ENCODE peak calls at places on chromosomes 2 and 18, in seven cellular contexts. B is HCT116, G is SK-N-SH, V is H1, R is K562, A is HepG2, Z is GM12878. H is an unnamed sample.
A peak's percentile ranks its signal among the peaks of the same experiment; 100 is the strongest.

GRCh38 chr18:76951600-76952247 is 129.4 kb downstream of the ZNF236 start:
- DNase-seq in B (no peak), G (no peak), V (no peak), R (no peak), A (no peak), Z (no peak), H (no peak)

GRCh38 chr2:239181074-239181581 is 219.7 kb downstream of the HDAC4 start:
- DNase-seq in B (no peak), G (no peak), V (no peak), R (no peak), A (no peak), Z (no peak), H (no peak)

GRCh38 chr18:27862056-27862682 is 314.8 kb downstream of the CDH2 start:
- DNase-seq in B (no peak), G (peak; percentile 48), V (no peak), R (no peak), A (no peak), Z (no peak), H (no peak)

GRCh38 chr2:55550368-55551102 is 31.0 kb downstream of the CFAP36 start:
- DNase-seq in B (no peak), G (no peak), V (no peak), R (no peak), A (no peak), Z (no peak), H (no peak)

GRCh38 chr2:230956827-230957755 is 32.0 kb upstream of the GPR55 start:
- DNase-seq in B (peak; percentile 42), G (peak; percentile 84), V (no peak), R (peak; percentile 8), A (no peak), Z (peak; percentile 91), H (peak; percentile 35)

GRCh38 chr2:190277234-190278112 is 42.2 kb downstream of the HIBCH start:
- DNase-seq in B (peak; percentile 56), G (peak; percentile 6), V (no peak), R (peak; percentile 66), A (peak; percentile 32), Z (no peak), H (no peak)

GRCh38 chr2:237262838-237263771 is 150.9 kb downstream of the COL6A3 start:
- DNase-seq in B (no peak), G (no peak), V (no peak), R (no peak), A (no peak), Z (no peak), H (no peak)

GRCh38 chr2:8837795-8838140 is 355 bp upstream of the KIDINS220 start:
- DNase-seq in B (no peak), G (no peak), V (no peak), R (no peak), A (no peak), Z (no peak), H (no peak)

GRCh38 chr2:105895995-105896764 is 151.5 kb downstream of the NCK2 start:
- DNase-seq in B (no peak), G (no peak), V (no peak), R (no peak), A (no peak), Z (no peak), H (no peak)

GRCh38 chr2:23199115-23199918 is 185.7 kb upstream of the KLHL29 start:
- DNase-seq in B (peak; percentile 24), G (peak; percentile 34), V (no peak), R (peak; percentile 56), A (peak; percentile 26), Z (no peak), H (no peak)

GRCh38 chr2:226985227-226985946 is 149.5 kb downstream of the RHBDD1 start:
- DNase-seq in B (peak; percentile 56), G (peak; percentile 53), V (no peak), R (peak; percentile 65), A (peak; percentile 72), Z (peak; percentile 43), H (peak; percentile 66)

GRCh38 chr2:67600472-67600871 is 203.3 kb downstream of the ETAA1 start:
- DNase-seq in B (no peak), G (no peak), V (no peak), R (peak; percentile 39), A (no peak), Z (no peak), H (no peak)

GRCh38 chr2:57677296-57677695 is 369.3 kb upstream of the VRK2 start:
- DNase-seq in B (no peak), G (no peak), V (no peak), R (no peak), A (no peak), Z (no peak), H (no peak)

GRCh38 chr18:51137051-51137729 is 60.3 kb downstream of the MEX3C start:
- DNase-seq in B (no peak), G (no peak), V (no peak), R (no peak), A (no peak), Z (no peak), H (no peak)

GRCh38 chr2:153071090-153071489 is 352.7 kb downstream of the ARL6IP6 start:
- DNase-seq in B (no peak), G (no peak), V (no peak), R (no peak), A (no peak), Z (no peak), H (no peak)

GRCh38 chr2:59664946-59665345 is 888.5 kb downstream of the BCL11A start:
- DNase-seq in B (no peak), G (no peak), V (no peak), R (no peak), A (no peak), Z (no peak), H (no peak)

GRCh38 chr2:105179469-105180372 is 61.8 kb upstream of the GPR45 start:
- DNase-seq in B (peak; percentile 89), G (peak; percentile 28), V (no peak), R (peak; percentile 78), A (peak; percentile 51), Z (no peak), H (peak; percentile 88)

GRCh38 chr18:39599251-39599650 is 2033.7 kb upstream of the CELF4 start:
- DNase-seq in B (no peak), G (no peak), V (no peak), R (no peak), A (no peak), Z (no peak), H (no peak)

GRCh38 chr2:3479430-3480320 is 39.7 kb downstream of the ADI1 start:
- DNase-seq in B (no peak), G (no peak), V (no peak), R (no peak), A (no peak), Z (no peak), H (no peak)

GRCh38 chr18:8882632-8883408 is 177.5 kb downstream of the MTCL1 start:
- DNase-seq in B (peak; percentile 95), G (no peak), V (peak; percentile 27), R (peak; percentile 82), A (peak; percentile 21), Z (no peak), H (no peak)

GRCh38 chr2:177396630-177397460 is 4.3 kb downstream of the AGPS start:
- DNase-seq in B (no peak), G (no peak), V (no peak), R (no peak), A (peak; percentile 93), Z (no peak), H (peak; percentile 23)

GRCh38 chr2:190599073-190599472 is 49.8 kb upstream of the NAB1 start:
- DNase-seq in B (no peak), G (no peak), V (no peak), R (no peak), A (no peak), Z (no peak), H (no peak)

GRCh38 chr2:86293612-86294011 is 43.8 kb downstream of the REEP1 start:
- DNase-seq in B (no peak), G (no peak), V (no peak), R (no peak), A (no peak), Z (no peak), H (no peak)

GRCh38 chr18:57533399-57533884 is 53.1 kb downstream of the FECH start:
- DNase-seq in B (no peak), G (peak; percentile 40), V (no peak), R (no peak), A (peak; percentile 49), Z (no peak), H (no peak)

GRCh38 chr2:36373149-36373880 is 17.7 kb downstream of the CRIM1 start:
- DNase-seq in B (no peak), G (no peak), V (no peak), R (no peak), A (no peak), Z (no peak), H (no peak)

DNA sequence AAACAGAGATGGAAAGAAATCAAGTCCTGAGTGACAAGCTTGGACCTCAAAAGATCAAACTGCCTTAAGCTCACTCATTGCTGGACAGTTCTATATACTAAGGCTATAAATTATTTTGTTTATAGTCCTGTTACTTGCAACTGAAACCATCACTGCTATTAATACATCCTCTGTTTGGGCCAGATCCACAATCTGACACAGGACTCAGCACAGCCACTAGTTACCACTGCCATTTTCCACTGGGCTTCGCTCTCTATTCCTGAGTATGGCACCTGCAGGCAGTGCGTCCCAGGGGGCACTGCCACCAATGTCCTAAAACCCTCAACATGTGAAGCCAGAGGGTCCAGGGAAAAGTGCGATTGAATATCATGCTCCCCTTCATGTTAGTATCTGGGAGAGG is 52.3 kb downstream of the CYP26B1 start:
- DNase-seq in B (no peak), G (no peak), V (no peak), R (no peak), A (no peak), Z (no peak), H (no peak)
- TF ChIP-seq JUND in B (no peak), G (no peak), V (no peak), R (no peak), A (no peak), Z (no peak), H (no peak)

GRCh38 chr2:198157314-198157713 is 352.9 kb downstream of the PLCL1 start:
- DNase-seq in B (no peak), G (no peak), V (no peak), R (no peak), A (no peak), Z (no peak), H (no peak)
- TF ChIP-seq JUND in B (no peak), G (no peak), V (no peak), R (no peak), A (no peak), Z (no peak), H (no peak)

DNA sequence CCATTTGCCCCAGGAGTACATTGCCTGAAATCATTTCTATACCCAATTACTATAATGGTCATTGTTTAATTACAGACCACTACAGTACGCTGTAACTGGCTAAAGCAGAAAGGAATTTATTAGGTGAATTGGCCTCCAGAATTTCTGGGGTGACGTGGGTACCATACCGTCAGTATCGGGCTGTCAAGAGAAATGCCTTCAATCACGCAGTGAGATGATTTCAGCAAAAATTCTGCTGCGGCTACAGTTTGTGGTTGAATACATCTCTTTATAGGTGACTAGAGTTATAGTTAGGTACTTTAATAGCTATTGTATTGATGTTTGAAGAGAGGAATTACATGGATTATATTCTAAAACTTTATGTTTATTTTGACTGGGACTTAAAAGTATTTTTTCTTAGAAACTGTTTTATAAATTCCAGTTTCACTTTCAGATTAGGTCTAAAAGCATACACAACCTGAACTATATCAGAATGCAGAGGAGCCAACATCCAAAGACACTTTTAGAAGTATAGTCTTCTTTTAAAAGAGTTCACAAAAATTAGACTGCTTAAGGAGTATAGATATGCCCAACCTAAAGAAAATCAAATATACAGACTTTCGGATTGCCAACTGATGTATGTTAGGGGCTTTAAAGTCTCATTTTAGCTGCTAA is 128.4 kb downstream of the TTC27 start:
- DNase-seq in B (no peak), G (no peak), V (no peak), R (no peak), A (no peak), Z (no peak), H (no peak)
- TF ChIP-seq JUND in B (no peak), G (no peak), V (no peak), R (no peak), A (no peak), Z (no peak), H (no peak)

GRCh38 chr2:241898681-241899270 is 29.2 kb downstream of the RTP5 start:
- DNase-seq in B (no peak), G (peak; percentile 19), V (no peak), R (no peak), A (no peak), Z (no peak), H (peak; percentile 0)
- TF ChIP-seq JUND in B (no peak), G (no peak), V (no peak), R (no peak), A (no peak), Z (no peak), H (no peak)